ENCODE peak calls at places on chromosomes 11 and 22, in four cellular contexts. One of them, this sample, is unnamed.
A peak's percentile ranks its signal among the peaks of the same experiment; 100 is the strongest.

GRCh38 chr11:123671534-123671933 is 17.1 kb upstream of the SCN3B start:
- DNase-seq in neuronal stem cell: no peak
- DNase-seq in H9: no peak
- DNase-seq in IMR-90: no peak
- DNase-seq in this sample: no peak

GRCh38 chr11:122676638-122677037 is 21.1 kb downstream of the UBASH3B start:
- DNase-seq in neuronal stem cell: no peak
- DNase-seq in H9: no peak
- DNase-seq in IMR-90: no peak
- DNase-seq in this sample: peak; percentile 99

GRCh38 chr11:26878959-26879581 is 114.8 kb upstream of the FIBIN start:
- DNase-seq in neuronal stem cell: no peak
- DNase-seq in H9: peak; percentile 25
- DNase-seq in IMR-90: no peak
- DNase-seq in this sample: no peak

GRCh38 chr11:78074756-78075155 is 4.9 kb downstream of the NDUFC2 start:
- DNase-seq in neuronal stem cell: no peak
- DNase-seq in H9: no peak
- DNase-seq in IMR-90: no peak
- DNase-seq in this sample: peak; percentile 7

GRCh38 chr11:5345831-5346230 is 2.5 kb upstream of the OR51B5 start:
- DNase-seq in neuronal stem cell: no peak
- DNase-seq in H9: no peak
- DNase-seq in IMR-90: peak; percentile 45
- DNase-seq in this sample: peak; percentile 61

GRCh38 chr22:38964989-38965388 is 7.6 kb downstream of the APOBEC3A start:
- DNase-seq in neuronal stem cell: no peak
- DNase-seq in H9: no peak
- DNase-seq in IMR-90: no peak
- DNase-seq in this sample: no peak

GRCh38 chr11:110850846-110851245 is 138.6 kb upstream of the ARHGAP20 start:
- DNase-seq in neuronal stem cell: no peak
- DNase-seq in H9: no peak
- DNase-seq in IMR-90: no peak
- DNase-seq in this sample: no peak

GRCh38 chr22:27130949-27131745 is 473.8 kb downstream of the MIAT start:
- DNase-seq in neuronal stem cell: no peak
- DNase-seq in H9: no peak
- DNase-seq in IMR-90: no peak
- DNase-seq in this sample: peak; percentile 64

GRCh38 chr22:31206896-31207687 is 5.0 kb upstream of the LIMK2 start:
- DNase-seq in neuronal stem cell: no peak
- DNase-seq in H9: no peak
- DNase-seq in IMR-90: no peak
- DNase-seq in this sample: peak; percentile 94

GRCh38 chr11:127443297-127443696 is 442.7 kb upstream of the KIRREL3 start:
- DNase-seq in neuronal stem cell: no peak
- DNase-seq in H9: no peak
- DNase-seq in IMR-90: no peak
- DNase-seq in this sample: no peak

GRCh38 chr22:39212721-39213376 is 31.9 kb downstream of the PDGFB start:
- DNase-seq in neuronal stem cell: no peak
- DNase-seq in H9: peak; percentile 73
- DNase-seq in IMR-90: no peak
- DNase-seq in this sample: peak; percentile 96

GRCh38 chr11:99687320-99687719 is 666.6 kb downstream of the CNTN5 start:
- DNase-seq in neuronal stem cell: no peak
- DNase-seq in H9: no peak
- DNase-seq in IMR-90: no peak
- DNase-seq in this sample: no peak

GRCh38 chr11:44574620-44575287 is 9.3 kb downstream of the CD82 start:
- DNase-seq in neuronal stem cell: no peak
- DNase-seq in H9: no peak
- DNase-seq in IMR-90: peak; percentile 98
- DNase-seq in this sample: peak; percentile 92

GRCh38 chr11:58513747-58514367 is 6.0 kb upstream of the OR5B21 start:
- DNase-seq in neuronal stem cell: peak; percentile 56
- DNase-seq in H9: peak; percentile 62
- DNase-seq in IMR-90: peak; percentile 76
- DNase-seq in this sample: peak; percentile 89

GRCh38 chr11:121191787-121192186 is 90.7 kb downstream of the TECTA start:
- DNase-seq in neuronal stem cell: no peak
- DNase-seq in H9: no peak
- DNase-seq in IMR-90: no peak
- DNase-seq in this sample: no peak

GRCh38 chr11:128756469-128756868 is 62.6 kb downstream of the FLI1 start:
- DNase-seq in neuronal stem cell: no peak
- DNase-seq in H9: no peak
- DNase-seq in IMR-90: no peak
- DNase-seq in this sample: no peak

GRCh38 chr11:79953629-79954028 is 512.8 kb upstream of the TENM4 start:
- DNase-seq in neuronal stem cell: no peak
- DNase-seq in H9: no peak
- DNase-seq in IMR-90: no peak
- DNase-seq in this sample: no peak
- H3K4me2 ChIP-seq in neuronal stem cell: no peak overlapping the region
- H3K4me2 ChIP-seq in H9: no peak overlapping the region
- H3K4me2 ChIP-seq in IMR-90: no peak overlapping the region
- H3K4me2 ChIP-seq in this sample: no peak overlapping the region

DNA sequence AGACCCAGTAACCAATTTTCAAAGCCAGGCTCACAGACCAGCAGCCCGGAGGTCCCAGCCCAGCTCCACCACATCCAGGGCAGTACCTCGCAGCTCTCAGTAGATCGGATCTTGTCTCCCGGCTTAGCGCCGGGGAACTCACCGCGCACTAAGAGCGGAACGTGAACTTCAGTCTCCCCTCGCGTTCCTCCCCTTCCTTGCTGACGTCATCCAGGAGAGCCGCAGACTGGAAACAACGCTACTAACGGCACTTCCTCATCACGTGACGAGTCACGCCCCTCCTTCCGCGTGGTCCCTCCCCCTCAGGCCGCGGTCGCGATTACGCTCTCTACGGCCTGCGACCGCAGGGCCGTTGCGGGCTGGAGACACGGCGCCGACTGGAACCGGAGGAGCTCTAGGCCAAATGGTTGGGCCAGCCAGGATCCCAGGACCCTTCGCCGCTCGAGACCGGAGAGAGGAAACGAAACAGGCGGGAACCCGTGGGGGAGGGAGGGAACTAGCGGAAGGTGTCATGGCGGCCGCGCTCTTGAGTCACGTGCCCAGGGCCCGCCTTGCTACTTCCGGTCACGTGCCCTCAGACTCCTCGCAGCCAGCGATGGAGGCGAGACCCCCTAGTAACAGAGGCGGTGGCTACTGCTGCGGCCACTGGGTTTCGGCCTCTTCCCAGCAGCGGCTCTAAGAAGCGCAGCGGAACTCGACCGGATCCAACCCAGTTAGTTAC is at the start of the genes GTF2H1 and HPS5:
- DNase-seq in neuronal stem cell: peak; percentile 94
- DNase-seq in H9: peak; percentile 96
- DNase-seq in IMR-90: peak; percentile 99
- DNase-seq in this sample: peak; percentile 99
- H3K14ac ChIP-seq in neuronal stem cell: peak within 1 kb of the TSS; percentile 98
- H3K14ac ChIP-seq in H9: peak within 1 kb of the TSS; percentile 100
- H3K14ac ChIP-seq in IMR-90: peak within 1 kb of the TSS; percentile 98
- H3K14ac ChIP-seq in this sample: peak within 1 kb of the TSS; percentile 87

DNA sequence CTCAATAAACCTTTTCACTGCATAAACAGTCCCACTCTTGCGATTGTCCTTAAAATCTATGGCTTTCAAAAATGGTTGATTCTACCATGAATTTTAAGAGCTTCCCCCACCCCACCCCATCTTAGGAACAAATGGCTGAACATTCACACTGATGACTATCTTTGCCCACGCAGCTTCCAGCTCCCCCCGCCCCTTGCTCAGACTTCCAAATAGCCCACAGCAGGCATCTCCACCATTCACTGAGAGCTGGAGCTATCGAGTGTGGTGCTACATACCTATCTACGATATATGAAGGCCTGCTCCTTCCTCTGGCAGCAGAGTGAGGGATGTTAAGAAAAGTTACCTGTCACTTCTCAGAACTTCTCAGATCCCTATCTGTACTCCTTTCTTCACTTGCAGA is 26.7 kb downstream of the EIF3F start:
- DNase-seq in neuronal stem cell: no peak
- DNase-seq in H9: no peak
- DNase-seq in IMR-90: no peak
- DNase-seq in this sample: no peak
- H3K4me1 ChIP-seq in neuronal stem cell: peaks cover 4% of the 10 kb centered on the region
- H3K4me1 ChIP-seq in H9: peaks cover 5% of the 10 kb centered on the region
- H3K4me1 ChIP-seq in IMR-90: peaks cover 20% of the 10 kb centered on the region
- H3K4me1 ChIP-seq in this sample: no peaks in the 10 kb centered on the region

DNA sequence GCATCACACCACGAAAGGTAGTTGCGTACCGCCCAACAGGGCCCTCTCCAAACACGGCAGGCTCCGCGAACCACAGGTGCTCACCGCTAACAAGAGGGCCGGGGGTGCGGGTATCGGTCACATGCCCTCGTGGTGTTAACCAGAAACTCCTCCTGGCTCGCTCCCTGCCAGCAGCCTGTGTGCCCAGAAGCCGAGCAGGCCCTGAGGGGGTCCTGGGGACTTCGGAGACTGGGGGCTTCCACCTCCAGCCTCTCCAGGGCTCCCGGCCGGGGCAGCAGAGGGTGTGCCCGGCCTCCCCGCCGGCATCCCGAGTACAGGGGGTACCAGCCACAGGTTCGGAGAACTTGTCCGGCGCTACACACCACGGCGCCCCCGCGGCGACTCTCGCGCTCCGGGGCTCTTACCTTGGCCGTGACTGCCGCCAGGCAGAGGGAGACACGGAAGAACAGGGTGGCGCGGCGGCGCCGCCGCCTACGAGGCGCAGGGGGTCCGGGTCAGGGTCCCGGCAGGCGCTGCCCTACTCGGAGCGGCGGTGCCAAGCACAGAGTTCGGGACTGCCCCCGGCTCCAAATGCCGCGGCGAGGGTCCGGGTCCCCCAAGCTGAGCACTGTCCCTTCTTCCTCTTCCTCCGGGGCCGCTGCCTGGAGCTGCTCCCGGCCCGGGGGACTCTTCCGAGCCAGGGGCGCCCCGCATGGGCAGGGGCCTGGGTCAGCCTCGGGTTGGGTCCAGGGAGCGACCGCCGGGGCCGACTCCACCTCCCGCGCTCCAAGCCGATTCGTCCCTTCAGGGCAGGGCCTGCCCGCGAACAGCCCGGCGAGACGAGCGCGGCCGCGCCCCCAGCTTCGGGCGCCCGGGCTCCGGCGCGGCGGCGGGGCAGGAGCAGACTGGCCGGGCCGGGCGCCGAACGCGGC is at the start of gene LARGE1:
- DNase-seq in neuronal stem cell: peak; percentile 27
- DNase-seq in H9: peak; percentile 64
- DNase-seq in IMR-90: peak; percentile 20
- DNase-seq in this sample: peak; percentile 37
- H3K4me2 ChIP-seq in neuronal stem cell: peak within 1 kb of the TSS; percentile 89
- H3K4me2 ChIP-seq in H9: peak within 1 kb of the TSS; percentile 97
- H3K4me2 ChIP-seq in IMR-90: peak within 1 kb of the TSS; percentile 98
- H3K4me2 ChIP-seq in this sample: peak within 1 kb of the TSS; percentile 95